ENCODE peak calls at places on chromosomes 3 and 15, in five cellular contexts. G is cardiac muscle cell, N is stomach, V is Panc1, T is neuronal stem cell. H is an unnamed sample. For H3K9me3, the result is how much of the 10 kb centered on the place peaks cover.

GRCh38 chr15:62365795-62366442 is 200.8 kb upstream of the C2CD4B start:
- DNase-seq in G (no peak), N (peak), V (no peak), T (no peak), H (no peak)

GRCh38 chr3:186172353-186172752 is 63.5 kb upstream of the ETV5 start:
- DNase-seq in G (no peak), N (no peak), V (no peak), T (no peak), H (no peak)

GRCh38 chr15:77013786-77014136 is 18.8 kb downstream of the PSTPIP1 start:
- DNase-seq in G (no peak), N (peak), V (no peak), T (no peak), H (no peak)

GRCh38 chr3:43675593-43675992 is 15.1 kb upstream of the ABHD5 start:
- DNase-seq in G (no peak), N (no peak), V (no peak), T (no peak), H (no peak)

GRCh38 chr3:50374363-50375108 is 15.2 kb upstream of the TMEM115 start:
- DNase-seq in G (no peak), N (no peak), V (no peak), T (no peak), H (no peak)

GRCh38 chr15:56047354-56047753 is 53.9 kb upstream of the NEDD4 start:
- DNase-seq in G (peak), N (no peak), V (no peak), T (no peak), H (no peak)

GRCh38 chr15:59360305-59360704 is 12.4 kb downstream of the MYO1E start:
- DNase-seq in G (no peak), N (no peak), V (no peak), T (no peak), H (no peak)

GRCh38 chr15:91127236-91127914 is 27.3 kb downstream of the SV2B start:
- DNase-seq in G (no peak), N (no peak), V (no peak), T (no peak), H (no peak)

GRCh38 chr3:190826018-190826417 is 36.5 kb downstream of the GMNC start:
- DNase-seq in G (no peak), N (no peak), V (no peak), T (no peak), H (no peak)

GRCh38 chr3:46881819-46882376 is 4.4 kb downstream of the PTH1R start:
- DNase-seq in G (peak), N (no peak), V (no peak), T (no peak), H (no peak)

GRCh38 chr15:34154725-34155204 is 52.9 kb downstream of the PGBD4 start:
- DNase-seq in G (peak), N (no peak), V (no peak), T (no peak), H (peak)

GRCh38 chr15:52464478-52464877 is 64.2 kb downstream of the MYO5A start:
- DNase-seq in G (no peak), N (no peak), V (no peak), T (no peak), H (no peak)

GRCh38 chr3:178719036-178719635 is 182.9 kb downstream of the KCNMB2 start:
- DNase-seq in G (peak), N (no peak), V (no peak), T (no peak), H (no peak)

GRCh38 chr3:178231645-178232044 is 304.6 kb upstream of the KCNMB2 start:
- DNase-seq in G (no peak), N (no peak), V (no peak), T (no peak), H (no peak)

GRCh38 chr3:181265750-181266333 is 276.3 kb upstream of the DNAJC19 start:
- DNase-seq in G (no peak), N (no peak), V (no peak), T (no peak), H (no peak)

GRCh38 chr15:62453356-62453755 is 288.3 kb upstream of the C2CD4B start:
- DNase-seq in G (no peak), N (no peak), V (peak), T (no peak), H (no peak)

GRCh38 chr3:156300929-156301806 is 180.8 kb downstream of the KCNAB1 start:
- DNase-seq in G (peak), N (no peak), V (no peak), T (no peak), H (no peak)

GRCh38 chr3:102290241-102290640 is 144.6 kb upstream of the ZPLD1 start:
- DNase-seq in G (no peak), N (no peak), V (no peak), T (no peak), H (no peak)

GRCh38 chr15:98776607-98777281 is 128.4 kb downstream of the IGF1R start:
- DNase-seq in G (peak), N (peak), V (no peak), T (no peak), H (no peak)

GRCh38 chr3:150756491-150757059 is 6.4 kb downstream of the SIAH2 start:
- DNase-seq in G (no peak), N (no peak), V (no peak), T (no peak), H (no peak)

GRCh38 chr3:156761713-156762575 is 64.2 kb upstream of the LEKR1 start:
- DNase-seq in G (peak), N (no peak), V (no peak), T (no peak), H (no peak)

GRCh38 chr3:143119009-143119914 is at the start of gene CHST2:
- DNase-seq in G (peak), N (peak), V (no peak), T (peak), H (peak)

GRCh38 chr3:188583476-188584161 is 429.7 kb downstream of the LPP start:
- DNase-seq in G (peak), N (no peak), V (no peak), T (no peak), H (no peak)

GRCh38 chr15:27844018-27844666 is 255.0 kb downstream of the OCA2 start:
- DNase-seq in G (peak), N (no peak), V (peak), T (no peak), H (no peak)

GRCh38 chr3:18027161-18027939 is 284.9 kb upstream of the TBC1D5 start:
- DNase-seq in G (peak), N (no peak), V (no peak), T (no peak), H (no peak)

GRCh38 chr15:74240002-74240568 is 4.0 kb downstream of the CCDC33 start:
- DNase-seq in G (peak), N (peak), V (peak), T (no peak), H (peak)

GRCh38 chr15:26864664-26865191 is 2.1 kb upstream of the GABRA5 start:
- DNase-seq in G (peak), N (peak), V (no peak), T (peak), H (peak)

GRCh38 chr15:34109775-34110663 is 8.1 kb downstream of the PGBD4 start:
- DNase-seq in G (peak), N (no peak), V (no peak), T (no peak), H (no peak)

GRCh38 chr15:69973102-69973714 is 124.5 kb downstream of the TLE3 start:
- DNase-seq in G (peak), N (no peak), V (no peak), T (no peak), H (no peak)

GRCh38 chr3:115148142-115148790 is 1.2 kb upstream of the ZBTB20 start:
- DNase-seq in G (peak), N (no peak), V (no peak), T (no peak), H (no peak)

GRCh38 chr15:58386081-58386480 is 45.7 kb upstream of the LIPC start:
- DNase-seq in G (no peak), N (no peak), V (no peak), T (no peak), H (no peak)

GRCh38 chr3:42681361-42682038 is 3.8 kb upstream of the KLHL40 start:
- DNase-seq in G (no peak), N (no peak), V (no peak), T (no peak), H (no peak)

GRCh38 chr3:13199006-13199776 is 126.0 kb upstream of the IQSEC1 start:
- DNase-seq in G (no peak), N (no peak), V (no peak), T (no peak), H (no peak)

GRCh38 chr3:111194048-111194447 is 122.4 kb downstream of the NECTIN3 start:
- DNase-seq in G (no peak), N (no peak), V (no peak), T (no peak), H (no peak)

GRCh38 chr15:55683366-55683765 is 59.6 kb downstream of the PRTG start:
- DNase-seq in G (peak), N (no peak), V (no peak), T (no peak), H (no peak)

GRCh38 chr15:95699578-95699977 is 630.9 kb upstream of the NR2F2 start:
- DNase-seq in G (no peak), N (no peak), V (no peak), T (no peak), H (no peak)
- H3K9me3 ChIP-seq in G (under half), N (under half), V (under half), T (under half), H (under half)

DNA sequence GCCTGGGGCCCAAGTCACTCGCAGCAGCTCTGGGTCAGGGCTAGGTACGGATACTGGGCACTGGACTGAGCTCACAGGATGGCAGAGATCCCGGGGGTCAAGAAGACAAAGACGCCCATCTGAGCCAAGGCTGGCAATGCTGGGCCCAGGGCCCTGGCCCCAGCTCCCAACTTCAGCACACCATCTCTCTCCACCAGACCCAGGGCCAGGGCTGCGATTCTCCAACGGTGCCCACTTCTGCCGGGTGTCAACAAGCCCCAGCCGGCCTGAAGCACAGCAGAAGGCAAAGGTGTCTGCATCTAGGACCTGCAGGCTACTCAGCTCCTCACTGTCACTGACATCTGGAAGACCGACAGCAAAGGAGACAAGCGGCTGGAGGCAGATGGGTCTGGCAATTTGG is 8.6 kb downstream of the WDR73 start:
- DNase-seq in G (no peak), N (no peak), V (no peak), T (no peak), H (no peak)
- H3K9me3 ChIP-seq in G (under half), N (under half), V (under half), T (under half), H (under half)

GRCh38 chr3:859135-859534 is 233.7 kb upstream of the CNTN6 start:
- DNase-seq in G (no peak), N (no peak), V (no peak), T (no peak), H (no peak)

DNA sequence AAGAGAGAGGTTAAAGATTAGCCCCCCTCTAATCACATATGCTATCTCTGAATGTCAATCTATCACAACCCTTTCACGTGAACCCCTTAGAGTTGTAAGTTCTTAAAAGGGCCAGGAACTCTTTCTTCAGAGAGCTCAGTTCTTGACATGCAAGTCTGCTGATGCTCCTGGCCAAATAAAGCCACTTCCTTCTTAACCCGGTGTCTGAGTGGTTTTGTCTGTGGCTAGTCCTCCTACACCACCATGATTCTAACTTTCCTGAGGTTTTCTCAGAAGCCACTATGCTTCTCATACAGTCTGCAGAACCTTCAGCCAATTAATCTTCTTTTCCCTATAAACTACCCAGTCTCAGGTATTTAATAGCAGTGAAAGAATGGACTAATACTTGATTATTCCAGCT is 231.1 kb upstream of the CNTN6 start:
- DNase-seq in G (no peak), N (no peak), V (no peak), T (no peak), H (no peak)
- H3K9me3 ChIP-seq in G (under half), N (under half), V (under half), T (under half), H (under half)

DNA sequence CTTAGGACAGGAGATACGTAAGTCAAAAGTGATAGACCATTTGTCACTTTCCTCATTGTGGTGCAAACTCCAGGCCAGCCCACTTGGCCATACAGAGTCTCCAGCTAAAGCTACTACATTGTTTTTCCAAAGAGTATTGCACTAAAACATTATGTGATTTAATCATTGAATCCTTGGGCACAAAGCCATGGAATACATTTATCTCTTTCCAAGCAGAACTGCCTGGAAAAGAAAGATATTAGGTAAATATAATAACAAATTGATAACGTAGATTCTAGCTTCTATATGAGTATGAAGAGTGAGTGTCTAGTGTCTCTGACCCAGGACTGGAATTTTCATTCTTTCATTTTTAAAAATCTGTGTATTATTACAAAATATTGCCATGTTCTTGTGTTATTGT is 863.7 kb upstream of the SEMA6D start:
- DNase-seq in G (no peak), N (no peak), V (no peak), T (no peak), H (no peak)
- H3K9me3 ChIP-seq in G (under half), N (under half), V (under half), T (under half), H (under half)

GRCh38 chr15:20295238-20295811 is 246.3 kb downstream of the GOLGA6L6 start:
- DNase-seq in G (no peak), N (no peak), V (no peak), T (no peak), H (no peak)
- H3K9me3 ChIP-seq in G (under half), N (under half), V (under half), T (under half), H (half or more)

H was measured in H9.